ENCODE peak calls at places on chromosomes 2 and 18, in five cellular contexts. I is transverse colon, Z is stromal cell of bone marrow, E is neural progenitor cell, L is amniotic epithelial cell. S is an unnamed sample.

GRCh38 chr2:238916176-238916874 is 68.4 kb downstream of the TWIST2 start:
- DNase-seq in E (no peak), I (no peak), Z (no peak), L (no peak), S (no peak)

GRCh38 chr2:20079546-20080115 is 28.2 kb upstream of the LAPTM4A start:
- DNase-seq in Z (no peak), E (no peak), I (no peak), L (no peak), S (no peak)

GRCh38 chr2:188199716-188200128 is 92.0 kb upstream of the GULP1 start:
- DNase-seq in Z (peak; percentile 37), L (peak; percentile 92), I (no peak), E (no peak), S (peak; percentile 83)

GRCh38 chr2:25806941-25807340 is 71.3 kb downstream of the ASXL2 start:
- DNase-seq in E (no peak), Z (no peak), L (no peak), I (no peak), S (no peak)

GRCh38 chr2:37361994-37362698 is 17.7 kb downstream of the QPCT start:
- DNase-seq in L (no peak), I (no peak), Z (no peak), E (no peak), S (no peak)

GRCh38 chr18:73531601-73532000 is 616.0 kb downstream of the FBXO15 start:
- DNase-seq in I (no peak), L (no peak), Z (no peak), E (no peak), S (no peak)

GRCh38 chr2:144048631-144049060 is 471.3 kb downstream of the ZEB2 start:
- DNase-seq in L (no peak), I (no peak), Z (no peak), E (no peak), S (no peak)

GRCh38 chr2:11129598-11130449 is 25.4 kb upstream of the SLC66A3 start:
- DNase-seq in Z (no peak), I (peak; percentile 87), E (peak; percentile 93), L (no peak), S (no peak)

GRCh38 chr2:73028841-73029240 is 42.7 kb downstream of the SFXN5 start:
- DNase-seq in L (no peak), I (no peak), E (no peak), Z (peak; percentile 27), S (peak; percentile 19)

GRCh38 chr2:223635080-223635479 is 32.9 kb upstream of the SCG2 start:
- DNase-seq in Z (no peak), E (no peak), L (peak; percentile 61), I (no peak), S (peak; percentile 38)

GRCh38 chr18:74611791-74612190 is 14.1 kb downstream of the ZNF407 start:
- DNase-seq in E (no peak), I (no peak), L (no peak), Z (no peak), S (no peak)

GRCh38 chr2:168571061-168571460 is 115.0 kb downstream of the CERS6 start:
- DNase-seq in Z (no peak), E (no peak), I (no peak), L (peak; percentile 29), S (no peak)

GRCh38 chr2:168490015-168490874 is 34.2 kb downstream of the CERS6 start:
- DNase-seq in I (no peak), L (peak; percentile 66), Z (peak; percentile 6), E (peak; percentile 18), S (no peak)

GRCh38 chr2:206993512-206993911 is 54.2 kb downstream of the CPO start:
- DNase-seq in E (no peak), Z (no peak), L (no peak), I (no peak), S (no peak)

GRCh38 chr2:239443102-239443620 is 42.3 kb upstream of the HDAC4 start:
- DNase-seq in E (no peak), Z (no peak), I (no peak), L (no peak), S (no peak)

GRCh38 chr2:26616032-26616863 is 24.9 kb downstream of the CIB4 start:
- DNase-seq in I (no peak), L (no peak), Z (no peak), E (no peak), S (no peak)

GRCh38 chr18:76657911-76658475 is 163.0 kb upstream of the ZNF516 start:
- DNase-seq in L (no peak), E (no peak), I (no peak), Z (no peak), S (no peak)

GRCh38 chr2:70686577-70687460 is 81.2 kb downstream of the ADD2 start:
- DNase-seq in Z (peak; percentile 21), L (peak; percentile 37), I (no peak), E (peak; percentile 75), S (peak; percentile 58)

GRCh38 chr2:67476808-67477790 is 80.0 kb downstream of the ETAA1 start:
- DNase-seq in Z (no peak), I (peak; percentile 45), E (peak; percentile 19), L (peak; percentile 69), S (peak; percentile 79)

GRCh38 chr2:131394147-131394931 is 30.4 kb upstream of the RAB6D start:
- DNase-seq in Z (no peak), E (peak; percentile 66), L (peak; percentile 18), I (peak; percentile 66), S (no peak)

GRCh38 chr2:181673178-181673577 is 7.1 kb downstream of the NEUROD1 start:
- DNase-seq in Z (no peak), L (no peak), I (no peak), E (no peak), S (no peak)

GRCh38 chr2:176160251-176161040 is 3.3 kb downstream of the HOXD3 start:
- DNase-seq in Z (no peak), E (no peak), I (no peak), L (no peak), S (no peak)

GRCh38 chr2:176879596-176879995 is 333.0 kb upstream of the HNRNPA3 start:
- DNase-seq in Z (no peak), L (no peak), I (no peak), E (no peak), S (no peak)

GRCh38 chr2:200585730-200586643 is at the start of gene AOX1:
- DNase-seq in Z (no peak), L (peak; percentile 82), E (peak; percentile 86), I (peak; percentile 47), S (peak; percentile 61)

GRCh38 chr2:25252291-25253152 is 84.1 kb upstream of the POMC start:
- DNase-seq in L (peak; percentile 52), Z (peak; percentile 26), I (peak; percentile 72), E (peak; percentile 98), S (peak; percentile 35)

GRCh38 chr2:130319536-130319935 is 23.2 kb upstream of the IMP4 start:
- DNase-seq in E (no peak), Z (no peak), L (no peak), I (no peak), S (no peak)

GRCh38 chr2:49664827-49665226 is 510.5 kb upstream of the FSHR start:
- DNase-seq in I (no peak), Z (no peak), E (no peak), L (no peak), S (no peak)